ENCODE peak calls at places on chromosomes 1 and 21, in eight cellular contexts. One of them, this sample, is unnamed.

GRCh38 chr1:6690186-6690585 is 11.4 kb downstream of the DNAJC11 start:
- DNase-seq in activated T-cell treated with anti-CD3 and anti-CD28 coated beads, Interleukin-2, amount 50 U/mL, for 4 hours: no peak
- DNase-seq in lower lobe of right lung: no peak
- DNase-seq in immature natural killer cell: no peak
- DNase-seq in body of pancreas: no peak
- DNase-seq in cardiac fibroblast: no peak
- DNase-seq in iris pigment epithelial cell: no peak
- DNase-seq in HFF-Myc: no peak
- DNase-seq in this sample: no peak

GRCh38 chr1:185158806-185159205 is 1.8 kb downstream of the SWT1 start:
- DNase-seq in activated T-cell treated with anti-CD3 and anti-CD28 coated beads, Interleukin-2, amount 50 U/mL, for 4 hours: no peak
- DNase-seq in lower lobe of right lung: no peak
- DNase-seq in immature natural killer cell: no peak
- DNase-seq in body of pancreas: no peak
- DNase-seq in cardiac fibroblast: peak
- DNase-seq in iris pigment epithelial cell: no peak
- DNase-seq in HFF-Myc: no peak
- DNase-seq in this sample: no peak

GRCh38 chr1:23592209-23592905 is 33.1 kb upstream of the ID3 start:
- DNase-seq in activated T-cell treated with anti-CD3 and anti-CD28 coated beads, Interleukin-2, amount 50 U/mL, for 4 hours: no peak
- DNase-seq in lower lobe of right lung: no peak
- DNase-seq in immature natural killer cell: no peak
- DNase-seq in body of pancreas: no peak
- DNase-seq in cardiac fibroblast: no peak
- DNase-seq in iris pigment epithelial cell: no peak
- DNase-seq in HFF-Myc: peak
- DNase-seq in this sample: no peak

GRCh38 chr1:109237512-109237911 is 11.8 kb upstream of the CELSR2 start:
- DNase-seq in activated T-cell treated with anti-CD3 and anti-CD28 coated beads, Interleukin-2, amount 50 U/mL, for 4 hours: no peak
- DNase-seq in lower lobe of right lung: no peak
- DNase-seq in immature natural killer cell: no peak
- DNase-seq in body of pancreas: no peak
- DNase-seq in cardiac fibroblast: no peak
- DNase-seq in iris pigment epithelial cell: no peak
- DNase-seq in HFF-Myc: no peak
- DNase-seq in this sample: no peak

GRCh38 chr1:74161494-74161893 is 36.5 kb downstream of the LRRIQ3 start:
- DNase-seq in activated T-cell treated with anti-CD3 and anti-CD28 coated beads, Interleukin-2, amount 50 U/mL, for 4 hours: no peak
- DNase-seq in lower lobe of right lung: no peak
- DNase-seq in immature natural killer cell: no peak
- DNase-seq in body of pancreas: no peak
- DNase-seq in cardiac fibroblast: no peak
- DNase-seq in iris pigment epithelial cell: peak
- DNase-seq in HFF-Myc: no peak
- DNase-seq in this sample: no peak

GRCh38 chr1:107544285-107544684 is 403.4 kb downstream of the NTNG1 start:
- DNase-seq in activated T-cell treated with anti-CD3 and anti-CD28 coated beads, Interleukin-2, amount 50 U/mL, for 4 hours: no peak
- DNase-seq in lower lobe of right lung: no peak
- DNase-seq in immature natural killer cell: no peak
- DNase-seq in body of pancreas: no peak
- DNase-seq in cardiac fibroblast: no peak
- DNase-seq in iris pigment epithelial cell: no peak
- DNase-seq in HFF-Myc: no peak
- DNase-seq in this sample: no peak

GRCh38 chr1:91282695-91283420 is 121.8 kb downstream of the HFM1 start:
- DNase-seq in activated T-cell treated with anti-CD3 and anti-CD28 coated beads, Interleukin-2, amount 50 U/mL, for 4 hours: peak
- DNase-seq in lower lobe of right lung: no peak
- DNase-seq in immature natural killer cell: peak
- DNase-seq in body of pancreas: peak
- DNase-seq in cardiac fibroblast: peak
- DNase-seq in iris pigment epithelial cell: peak
- DNase-seq in HFF-Myc: peak
- DNase-seq in this sample: no peak

GRCh38 chr1:214615111-214615510 is 12.1 kb downstream of the CENPF start:
- DNase-seq in activated T-cell treated with anti-CD3 and anti-CD28 coated beads, Interleukin-2, amount 50 U/mL, for 4 hours: no peak
- DNase-seq in lower lobe of right lung: no peak
- DNase-seq in immature natural killer cell: no peak
- DNase-seq in body of pancreas: no peak
- DNase-seq in cardiac fibroblast: peak
- DNase-seq in iris pigment epithelial cell: peak
- DNase-seq in HFF-Myc: no peak
- DNase-seq in this sample: no peak

GRCh38 chr1:53625766-53626520 is 113.0 kb downstream of the GLIS1 start:
- DNase-seq in activated T-cell treated with anti-CD3 and anti-CD28 coated beads, Interleukin-2, amount 50 U/mL, for 4 hours: no peak
- DNase-seq in lower lobe of right lung: no peak
- DNase-seq in immature natural killer cell: no peak
- DNase-seq in body of pancreas: no peak
- DNase-seq in cardiac fibroblast: peak
- DNase-seq in iris pigment epithelial cell: no peak
- DNase-seq in HFF-Myc: no peak
- DNase-seq in this sample: no peak

GRCh38 chr1:216843426-216843825 is 120.2 kb upstream of the ESRRG start:
- DNase-seq in activated T-cell treated with anti-CD3 and anti-CD28 coated beads, Interleukin-2, amount 50 U/mL, for 4 hours: no peak
- DNase-seq in lower lobe of right lung: no peak
- DNase-seq in immature natural killer cell: no peak
- DNase-seq in body of pancreas: no peak
- DNase-seq in cardiac fibroblast: no peak
- DNase-seq in iris pigment epithelial cell: no peak
- DNase-seq in HFF-Myc: no peak
- DNase-seq in this sample: no peak

GRCh38 chr1:199691540-199691939 is 336.0 kb upstream of the NR5A2 start:
- DNase-seq in activated T-cell treated with anti-CD3 and anti-CD28 coated beads, Interleukin-2, amount 50 U/mL, for 4 hours: no peak
- DNase-seq in lower lobe of right lung: no peak
- DNase-seq in immature natural killer cell: no peak
- DNase-seq in body of pancreas: no peak
- DNase-seq in cardiac fibroblast: peak
- DNase-seq in iris pigment epithelial cell: peak
- DNase-seq in HFF-Myc: peak
- DNase-seq in this sample: no peak

GRCh38 chr1:72557446-72558049 is 275.2 kb upstream of the NEGR1 start:
- DNase-seq in activated T-cell treated with anti-CD3 and anti-CD28 coated beads, Interleukin-2, amount 50 U/mL, for 4 hours: no peak
- DNase-seq in lower lobe of right lung: no peak
- DNase-seq in immature natural killer cell: no peak
- DNase-seq in body of pancreas: no peak
- DNase-seq in cardiac fibroblast: peak
- DNase-seq in iris pigment epithelial cell: peak
- DNase-seq in HFF-Myc: peak
- DNase-seq in this sample: no peak

GRCh38 chr1:29825941-29826415 is 589.7 kb downstream of the PTPRU start:
- DNase-seq in activated T-cell treated with anti-CD3 and anti-CD28 coated beads, Interleukin-2, amount 50 U/mL, for 4 hours: no peak
- DNase-seq in lower lobe of right lung: no peak
- DNase-seq in immature natural killer cell: no peak
- DNase-seq in body of pancreas: no peak
- DNase-seq in cardiac fibroblast: no peak
- DNase-seq in iris pigment epithelial cell: no peak
- DNase-seq in HFF-Myc: no peak
- DNase-seq in this sample: no peak

GRCh38 chr1:230682274-230682673 is 31.6 kb downstream of the AGT start:
- DNase-seq in activated T-cell treated with anti-CD3 and anti-CD28 coated beads, Interleukin-2, amount 50 U/mL, for 4 hours: no peak
- DNase-seq in lower lobe of right lung: no peak
- DNase-seq in immature natural killer cell: no peak
- DNase-seq in body of pancreas: no peak
- DNase-seq in cardiac fibroblast: no peak
- DNase-seq in iris pigment epithelial cell: no peak
- DNase-seq in HFF-Myc: no peak
- DNase-seq in this sample: no peak

GRCh38 chr1:212760126-212760823 is 31.3 kb downstream of the NSL1 start:
- DNase-seq in activated T-cell treated with anti-CD3 and anti-CD28 coated beads, Interleukin-2, amount 50 U/mL, for 4 hours: peak
- DNase-seq in lower lobe of right lung: no peak
- DNase-seq in immature natural killer cell: peak
- DNase-seq in body of pancreas: no peak
- DNase-seq in cardiac fibroblast: no peak
- DNase-seq in iris pigment epithelial cell: peak
- DNase-seq in HFF-Myc: no peak
- DNase-seq in this sample: no peak

GRCh38 chr1:30534551-30534940 is 188.8 kb downstream of the MATN1 start:
- DNase-seq in activated T-cell treated with anti-CD3 and anti-CD28 coated beads, Interleukin-2, amount 50 U/mL, for 4 hours: no peak
- DNase-seq in lower lobe of right lung: no peak
- DNase-seq in immature natural killer cell: no peak
- DNase-seq in body of pancreas: no peak
- DNase-seq in cardiac fibroblast: no peak
- DNase-seq in iris pigment epithelial cell: no peak
- DNase-seq in HFF-Myc: no peak
- DNase-seq in this sample: no peak

GRCh38 chr1:79290927-79291474 is 284.5 kb upstream of the ADGRL4 start:
- DNase-seq in activated T-cell treated with anti-CD3 and anti-CD28 coated beads, Interleukin-2, amount 50 U/mL, for 4 hours: no peak
- DNase-seq in lower lobe of right lung: no peak
- DNase-seq in immature natural killer cell: no peak
- DNase-seq in body of pancreas: no peak
- DNase-seq in cardiac fibroblast: no peak
- DNase-seq in iris pigment epithelial cell: no peak
- DNase-seq in HFF-Myc: no peak
- DNase-seq in this sample: no peak

GRCh38 chr21:39232926-39233325 is 49.7 kb upstream of the PSMG1 start:
- DNase-seq in activated T-cell treated with anti-CD3 and anti-CD28 coated beads, Interleukin-2, amount 50 U/mL, for 4 hours: no peak
- DNase-seq in lower lobe of right lung: no peak
- DNase-seq in immature natural killer cell: no peak
- DNase-seq in body of pancreas: no peak
- DNase-seq in cardiac fibroblast: peak
- DNase-seq in iris pigment epithelial cell: peak
- DNase-seq in HFF-Myc: no peak
- DNase-seq in this sample: no peak

GRCh38 chr1:24929091-24929875 is 793 bp downstream of the RUNX3 start:
- DNase-seq in activated T-cell treated with anti-CD3 and anti-CD28 coated beads, Interleukin-2, amount 50 U/mL, for 4 hours: peak
- DNase-seq in lower lobe of right lung: peak
- DNase-seq in immature natural killer cell: peak
- DNase-seq in body of pancreas: no peak
- DNase-seq in cardiac fibroblast: no peak
- DNase-seq in iris pigment epithelial cell: no peak
- DNase-seq in HFF-Myc: no peak
- DNase-seq in this sample: no peak

GRCh38 chr1:198907423-198907746 is 268.5 kb downstream of the PTPRC start:
- DNase-seq in activated T-cell treated with anti-CD3 and anti-CD28 coated beads, Interleukin-2, amount 50 U/mL, for 4 hours: no peak
- DNase-seq in lower lobe of right lung: no peak
- DNase-seq in immature natural killer cell: no peak
- DNase-seq in body of pancreas: no peak
- DNase-seq in cardiac fibroblast: no peak
- DNase-seq in iris pigment epithelial cell: no peak
- DNase-seq in HFF-Myc: no peak
- DNase-seq in this sample: no peak

GRCh38 chr1:46595127-46595526 is 8.9 kb downstream of the MKNK1 start:
- DNase-seq in activated T-cell treated with anti-CD3 and anti-CD28 coated beads, Interleukin-2, amount 50 U/mL, for 4 hours: no peak
- DNase-seq in lower lobe of right lung: peak
- DNase-seq in immature natural killer cell: no peak
- DNase-seq in body of pancreas: peak
- DNase-seq in cardiac fibroblast: no peak
- DNase-seq in iris pigment epithelial cell: no peak
- DNase-seq in HFF-Myc: no peak
- DNase-seq in this sample: no peak